ENCODE peak calls at places on chromosomes 7 and 10, in eight cellular contexts. B, W, E, R, F, O, P and Q are unnamed samples.

GRCh38 chr10:13291821-13292773 is 7.8 kb downstream of the PHYH start:
- DNase-seq in P (no peak), R (no peak), W (no peak), E (no peak), B (no peak), O (no peak), F (no peak), Q (no peak)

GRCh38 chr10:15325243-15326002 is 45.7 kb downstream of the FAM171A1 start:
- DNase-seq in R (peak), W (no peak), F (peak), B (peak), E (no peak), P (no peak), O (no peak), Q (no peak)

GRCh38 chr10:70114902-70115301 is 17.7 kb downstream of the AIFM2 start:
- DNase-seq in O (no peak), F (no peak), P (no peak), E (no peak), B (peak), R (no peak), W (no peak), Q (no peak)

GRCh38 chr10:130336612-130337304 is 200.6 kb downstream of the GLRX3 start:
- DNase-seq in W (no peak), F (no peak), E (no peak), O (no peak), R (no peak), B (no peak), P (no peak), Q (no peak)

GRCh38 chr10:14102056-14102455 is 228.7 kb downstream of the FRMD4A start:
- DNase-seq in R (no peak), W (no peak), E (no peak), F (peak), O (no peak), P (no peak), B (no peak), Q (no peak)

GRCh38 chr7:88347098-88347497 is 40.4 kb upstream of the STEAP4 start:
- DNase-seq in B (no peak), P (peak), R (no peak), F (no peak), O (no peak), E (peak), W (peak), Q (no peak)

GRCh38 chr7:82598958-82599357 is 155.4 kb upstream of the CACNA2D1 start:
- DNase-seq in W (no peak), P (no peak), R (no peak), E (no peak), F (peak), O (peak), B (no peak), Q (no peak)

GRCh38 chr7:130930710-130931109 is 196.7 kb upstream of the KLF14 start:
- DNase-seq in E (no peak), P (no peak), F (no peak), O (no peak), R (no peak), B (no peak), W (no peak), Q (no peak)

GRCh38 chr7:79272066-79272669 is 181.3 kb downstream of the MAGI2 start:
- DNase-seq in O (no peak), E (peak), R (peak), F (no peak), W (no peak), P (no peak), B (peak), Q (no peak)

GRCh38 chr7:156554488-156554887 is 86.1 kb upstream of the RNF32 start:
- DNase-seq in R (no peak), F (no peak), P (no peak), W (no peak), B (no peak), O (no peak), E (no peak), Q (no peak)

GRCh38 chr7:39252916-39253315 is 275.2 kb downstream of the POU6F2 start:
- DNase-seq in W (no peak), E (no peak), B (no peak), P (no peak), R (no peak), O (peak), F (peak), Q (no peak)

GRCh38 chr10:9342865-9343450 is 1288.5 kb downstream of the GATA3 start:
- DNase-seq in W (no peak), P (peak), F (peak), O (no peak), E (peak), R (no peak), B (peak), Q (no peak)

GRCh38 chr10:70053212-70053895 is 708 bp downstream of the MACROH2A2 start:
- DNase-seq in W (no peak), F (no peak), P (peak), O (no peak), E (peak), B (peak), R (no peak), Q (no peak)

GRCh38 chr10:16847644-16848043 is 30.4 kb upstream of the RSU1 start:
- DNase-seq in E (no peak), B (no peak), P (no peak), O (no peak), W (no peak), R (no peak), F (no peak), Q (no peak)

GRCh38 chr10:49798275-49798674 is 36.2 kb upstream of the OGDHL start:
- DNase-seq in W (no peak), O (no peak), R (no peak), B (no peak), F (peak), P (no peak), E (no peak), Q (no peak)

GRCh38 chr10:101287922-101288638 is 58.8 kb upstream of the LBX1 start:
- DNase-seq in F (no peak), B (peak), W (no peak), O (no peak), R (no peak), P (no peak), E (no peak), Q (no peak)

GRCh38 chr10:16440396-16441105 is 3.7 kb downstream of the PTER start:
- DNase-seq in O (no peak), E (peak), R (no peak), B (no peak), F (no peak), W (no peak), P (peak), Q (no peak)

GRCh38 chr7:130893441-130893894 is 159.5 kb upstream of the KLF14 start:
- DNase-seq in O (no peak), W (no peak), F (no peak), P (no peak), B (peak), R (no peak), E (no peak), Q (no peak)

GRCh38 chr7:47500103-47500563 is 81.8 kb downstream of the TNS3 start:
- DNase-seq in E (peak), R (no peak), P (peak), F (no peak), W (no peak), O (no peak), B (peak), Q (no peak)

GRCh38 chr10:52740913-52741675 is 31.5 kb downstream of the MBL2 start:
- DNase-seq in E (peak), B (peak), F (peak), R (no peak), W (no peak), P (peak), O (no peak), Q (no peak)

GRCh38 chr10:114142018-114142417 is 32.0 kb downstream of the CCDC186 start:
- DNase-seq in E (peak), W (no peak), P (no peak), F (no peak), R (no peak), B (no peak), O (no peak), Q (no peak)

GRCh38 chr7:48388922-48389321 is 217.7 kb downstream of the ABCA13 start:
- DNase-seq in F (no peak), W (no peak), E (no peak), O (no peak), P (no peak), B (no peak), R (no peak), Q (no peak)

GRCh38 chr7:24991333-24991732 is 11.4 kb upstream of the OSBPL3 start:
- DNase-seq in F (no peak), B (no peak), E (no peak), O (no peak), W (no peak), R (no peak), P (no peak), Q (no peak)

GRCh38 chr7:45709168-45710034 is 135.2 kb downstream of the ADCY1 start:
- DNase-seq in E (no peak), P (no peak), B (no peak), W (no peak), F (no peak), O (no peak), R (peak), Q (peak)

GRCh38 chr10:16933799-16934198 is 116.6 kb upstream of the RSU1 start:
- DNase-seq in B (no peak), E (no peak), P (no peak), W (no peak), R (no peak), O (no peak), F (no peak), Q (no peak)

GRCh38 chr7:139075031-139075652 is 34.4 kb downstream of the ZC3HAV1 start:
- DNase-seq in F (peak), O (peak), R (peak), P (peak), W (peak), E (peak), B (peak), Q (peak)
- TF ChIP-seq CTCF in F (peak), O (peak), R (peak), P (no peak), W (peak), E (peak), B (peak), Q (peak)

DNA sequence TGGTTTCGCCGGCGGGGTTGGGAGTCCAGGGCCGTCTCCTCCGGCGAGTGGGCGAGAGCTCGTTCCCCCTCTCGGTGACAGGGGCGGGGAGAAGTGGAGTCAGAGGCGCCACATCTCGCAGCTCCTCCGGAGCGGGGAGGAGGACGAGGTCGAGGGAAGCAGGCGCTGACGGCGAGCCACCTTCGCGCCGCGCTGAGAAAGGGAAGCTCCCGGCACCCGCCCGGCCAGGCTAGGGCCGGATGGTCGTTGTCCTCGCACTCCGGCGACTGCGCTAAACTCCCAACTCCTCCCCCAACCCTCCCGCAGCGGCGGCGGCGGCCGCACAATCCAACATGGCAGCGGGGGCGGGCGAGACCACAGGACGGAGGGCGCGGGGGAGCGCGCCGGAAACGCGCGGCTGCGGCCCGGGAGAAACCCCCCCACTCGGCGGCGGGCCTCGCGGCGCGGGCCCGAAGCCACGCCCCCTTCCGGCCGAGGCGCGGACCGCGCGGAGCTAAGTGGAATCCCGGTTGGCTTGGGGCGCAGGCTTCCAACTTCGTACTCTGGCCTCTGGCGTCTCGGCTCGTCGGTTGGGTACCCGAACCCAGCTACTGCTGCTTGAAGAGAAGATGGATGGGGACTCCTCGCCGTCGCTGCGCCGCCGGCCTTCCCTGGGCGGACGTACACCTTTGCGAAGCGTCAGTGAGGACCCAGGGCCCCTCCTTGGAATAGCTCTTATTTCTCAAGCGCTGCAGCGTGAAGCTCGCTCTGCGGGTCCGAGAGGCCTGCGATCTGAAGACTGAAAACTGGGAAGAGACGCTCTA is at the start of gene WASL:
- DNase-seq in W (peak), B (peak), P (peak), O (no peak), F (peak), R (peak), E (peak), Q (peak)
- TF ChIP-seq CTCF in W (no peak), B (no peak), P (no peak), O (no peak), F (no peak), R (no peak), E (peak), Q (no peak)

GRCh38 chr7:96546426-96546825 is 163.2 kb downstream of the SEM1 start:
- DNase-seq in P (no peak), E (no peak), O (no peak), R (no peak), W (no peak), F (no peak), B (no peak), Q (no peak)
- TF ChIP-seq CTCF in P (no peak), E (no peak), O (no peak), R (no peak), W (no peak), F (no peak), B (no peak), Q (no peak)

GRCh38 chr7:148144827-148145226 is 445.7 kb upstream of the C7orf33 start:
- DNase-seq in B (no peak), W (no peak), F (no peak), P (no peak), O (no peak), E (no peak), R (no peak), Q (no peak)

GRCh38 chr7:148147438-148147837 is 443.1 kb upstream of the C7orf33 start:
- DNase-seq in R (no peak), E (no peak), B (no peak), W (peak), O (no peak), P (no peak), F (no peak), Q (no peak)

GRCh38 chr7:148148456-148148855 is 442.1 kb upstream of the C7orf33 start:
- DNase-seq in B (no peak), O (no peak), E (no peak), R (no peak), F (no peak), W (no peak), P (no peak), Q (no peak)

DNA sequence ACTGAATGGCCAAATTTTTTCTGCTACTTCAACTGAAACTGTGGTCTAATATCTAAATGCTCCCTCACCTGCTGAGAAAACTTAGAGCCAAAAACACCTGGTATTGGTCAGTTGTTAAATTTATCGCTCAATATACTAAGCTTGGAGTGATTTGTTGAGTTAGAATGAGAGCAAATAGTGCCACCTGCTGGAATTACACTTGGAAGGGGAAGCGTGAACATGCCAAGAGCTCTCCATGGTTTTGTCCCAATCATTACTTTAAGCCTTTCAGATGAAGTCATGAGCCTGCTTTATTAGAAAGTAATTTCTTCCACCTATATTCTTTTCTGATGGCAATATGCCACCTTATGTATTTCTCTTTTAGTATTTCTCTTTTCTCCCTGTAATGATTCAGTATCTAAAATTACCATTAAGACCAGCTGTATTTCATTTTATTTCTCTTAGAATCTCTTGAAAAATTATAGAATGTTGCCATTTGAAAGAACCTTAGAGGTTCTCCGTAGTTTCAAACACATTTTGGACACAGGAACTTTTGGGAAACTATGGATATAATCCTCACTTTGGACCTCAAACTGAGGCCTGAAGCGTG is 447.8 kb upstream of the C7orf33 start:
- DNase-seq in W (no peak), P (peak), F (no peak), B (peak), O (no peak), R (no peak), E (peak), Q (no peak)
- TF ChIP-seq CTCF in W (peak), P (no peak), F (peak), B (peak), O (peak), R (peak), E (peak), Q (peak)

DNA sequence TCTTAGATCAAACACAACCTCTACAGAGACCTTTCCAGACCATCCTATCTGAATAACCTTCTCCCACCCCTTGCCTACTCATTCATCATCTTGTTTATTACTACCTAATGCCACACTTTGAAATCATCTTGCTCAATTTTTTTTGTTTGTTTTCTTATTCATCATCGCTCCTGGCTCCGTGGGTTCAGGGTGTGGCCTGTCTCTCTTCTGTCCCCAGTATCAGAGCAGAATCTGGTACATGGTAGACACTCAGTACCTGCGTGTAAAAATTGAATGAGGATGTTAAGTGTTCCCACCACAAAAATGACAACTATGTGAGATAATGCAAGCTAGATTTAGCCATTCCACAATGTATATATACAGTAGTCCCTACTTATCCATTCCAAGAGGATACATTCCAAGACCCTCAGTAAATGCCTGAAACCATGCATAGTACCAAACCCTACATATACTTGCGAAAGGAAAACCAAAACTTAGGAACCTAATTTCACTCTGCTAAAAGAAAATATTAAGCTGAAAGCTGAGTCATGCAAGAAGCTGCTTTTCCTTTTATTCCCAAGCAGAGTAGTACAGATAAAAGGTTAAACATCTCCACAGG is 72.1 kb upstream of the SEC61G start:
- DNase-seq in F (no peak), W (no peak), E (no peak), R (no peak), O (no peak), B (peak), P (peak), Q (no peak)
- TF ChIP-seq CTCF in F (no peak), W (no peak), E (no peak), R (no peak), O (no peak), B (no peak), P (no peak), Q (no peak)